ENCODE peak calls at places on chromosome 3, in ten cellular contexts. P, M, F, B, I, G, J, V, O and C are unnamed samples.

GRCh38 chr3:111547645-111548044 is 5.6 kb downstream of the CD96 start:
- DNase-seq in P (no peak), M (no peak), F (no peak), B (no peak), I (no peak), G (no peak), J (no peak), V (peak; percentile 14), O (no peak), C (no peak)

GRCh38 chr3:37072892-37073291 is 79.6 kb downstream of the MLH1 start:
- DNase-seq in P (no peak), M (peak; percentile 88), F (no peak), B (peak; percentile 43), I (no peak), G (no peak), J (no peak), V (peak; percentile 32), O (peak; percentile 91), C (no peak)

GRCh38 chr3:191882289-191882688 is 421.3 kb downstream of the PYDC2 start:
- DNase-seq in P (no peak), M (peak; percentile 0), F (no peak), B (peak; percentile 8), I (no peak), G (no peak), J (no peak), V (no peak), O (no peak), C (no peak)

GRCh38 chr3:111901617-111902016 is 42.6 kb downstream of the PHLDB2 start:
- DNase-seq in P (no peak), M (no peak), F (no peak), B (no peak), I (no peak), G (no peak), J (no peak), V (no peak), O (no peak), C (no peak)

GRCh38 chr3:184560531-184560930 is 1.1 kb upstream of the EPHB3 start:
- DNase-seq in P (no peak), M (no peak), F (no peak), B (no peak), I (no peak), G (no peak), J (no peak), V (no peak), O (no peak), C (no peak)

GRCh38 chr3:143754090-143754489 is 94.2 kb downstream of the SLC9A9 start:
- DNase-seq in P (no peak), M (no peak), F (no peak), B (no peak), I (no peak), G (no peak), J (no peak), V (no peak), O (no peak), C (no peak)

GRCh38 chr3:48407542-48408099 is 22.3 kb downstream of the PLXNB1 start:
- DNase-seq in P (no peak), M (no peak), F (no peak), B (no peak), I (no peak), G (peak; percentile 29), J (no peak), V (no peak), O (no peak), C (peak; percentile 12)

GRCh38 chr3:129561619-129562248 is 18.8 kb downstream of the H1-8 start:
- DNase-seq in P (no peak), M (no peak), F (no peak), B (no peak), I (no peak), G (no peak), J (peak; percentile 66), V (no peak), O (no peak), C (no peak)

GRCh38 chr3:101635954-101636798 is 40.8 kb downstream of the ZBTB11 start:
- DNase-seq in P (peak; percentile 84), M (peak; percentile 42), F (peak; percentile 55), B (peak; percentile 37), I (no peak), G (no peak), J (no peak), V (peak; percentile 56), O (peak; percentile 22), C (no peak)

GRCh38 chr3:22098000-22098399 is 347.0 kb upstream of the ZNF385D start:
- DNase-seq in P (no peak), M (no peak), F (no peak), B (no peak), I (no peak), G (no peak), J (no peak), V (no peak), O (no peak), C (no peak)

GRCh38 chr3:17065881-17066280 is 181.1 kb downstream of the PLCL2 start:
- DNase-seq in P (no peak), M (no peak), F (no peak), B (no peak), I (no peak), G (no peak), J (no peak), V (no peak), O (peak; percentile 30), C (no peak)

DNA sequence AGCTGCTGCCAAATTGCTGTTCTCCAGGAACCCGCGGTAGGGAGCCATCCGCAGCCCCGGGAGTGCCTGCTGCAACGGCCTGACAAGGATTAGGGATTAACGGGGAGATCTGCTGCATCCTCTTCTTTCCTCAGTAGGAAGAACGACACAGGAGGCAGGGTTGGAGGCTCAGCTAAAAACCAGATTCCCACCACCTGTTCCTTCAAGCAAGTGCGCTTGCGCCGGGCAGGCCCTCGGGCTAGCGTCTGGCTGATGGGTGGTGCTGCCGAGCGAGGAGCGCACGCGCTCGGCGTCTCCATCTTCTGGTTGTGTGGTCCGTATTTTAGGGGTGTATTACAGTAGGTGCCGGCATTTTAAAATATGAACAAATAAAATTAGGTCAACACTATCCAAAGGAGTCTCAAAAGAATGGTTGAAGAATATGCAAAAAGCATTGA is 25.4 kb upstream of the SLC25A26 start:
- DNase-seq in P (peak; percentile 73), M (peak; percentile 63), F (peak; percentile 57), B (peak; percentile 39), I (peak; percentile 83), G (peak; percentile 75), J (peak; percentile 78), V (peak; percentile 15), O (peak; percentile 41), C (no peak)
- TF ChIP-seq CTCF in P (no peak), M (peak; percentile 39), F (peak; percentile 43), B (no peak), I (no peak), G (peak; percentile 25), J (no peak), V (peak; percentile 7), O (peak; percentile 50), C (no peak)

GRCh38 chr3:194007598-194008337 is 128.2 kb upstream of the HES1 start:
- DNase-seq in P (no peak), M (no peak), F (no peak), B (no peak), I (no peak), G (no peak), J (no peak), V (no peak), O (no peak), C (no peak)

GRCh38 chr3:194006102-194006501 is 129.8 kb upstream of the HES1 start:
- DNase-seq in P (no peak), M (no peak), F (no peak), B (no peak), I (no peak), G (no peak), J (no peak), V (no peak), O (no peak), C (no peak)

GRCh38 chr3:194011807-194012206 is 124.1 kb upstream of the HES1 start:
- DNase-seq in P (no peak), M (no peak), F (no peak), B (no peak), I (no peak), G (no peak), J (no peak), V (no peak), O (no peak), C (no peak)

GRCh38 chr3:194009019-194009418 is 126.9 kb upstream of the HES1 start:
- DNase-seq in P (no peak), M (no peak), F (no peak), B (no peak), I (no peak), G (no peak), J (no peak), V (peak; percentile 51), O (no peak), C (no peak)

DNA sequence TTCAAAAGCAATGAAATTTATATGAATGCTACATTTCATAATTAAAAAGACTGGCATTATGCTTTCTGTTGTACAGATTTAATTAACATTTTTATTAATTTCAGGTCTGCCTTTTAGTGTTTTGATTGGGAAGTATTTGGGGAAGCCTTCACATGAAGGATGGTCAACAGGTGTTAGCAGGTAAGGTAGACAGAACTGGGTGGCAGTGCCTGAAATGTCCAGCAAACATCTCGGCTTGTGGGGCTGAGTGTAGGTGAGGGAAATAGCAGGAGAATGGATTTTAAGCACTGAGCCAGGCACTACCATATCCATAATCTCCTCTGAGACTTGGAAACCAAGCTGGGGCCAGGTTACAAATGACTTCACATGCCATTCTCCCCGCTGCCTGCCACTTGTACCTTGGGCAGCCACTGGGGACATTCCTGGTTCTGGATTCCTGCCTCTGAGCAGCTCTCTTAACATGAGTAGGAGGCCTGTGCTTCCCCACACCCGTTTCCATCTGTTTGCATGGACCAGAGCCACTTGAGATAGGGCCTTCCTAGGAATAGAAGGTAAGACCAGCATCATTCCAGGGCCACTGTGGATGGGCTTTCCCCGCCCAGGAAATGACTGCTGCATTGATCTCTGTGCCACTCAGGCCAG is 125.9 kb upstream of the HES1 start:
- DNase-seq in P (peak; percentile 28), M (no peak), F (no peak), B (no peak), I (no peak), G (no peak), J (no peak), V (no peak), O (no peak), C (no peak)
- TF ChIP-seq CTCF in P (no peak), M (no peak), F (no peak), B (no peak), I (no peak), G (peak; percentile 14), J (no peak), V (no peak), O (no peak), C (no peak)

DNA sequence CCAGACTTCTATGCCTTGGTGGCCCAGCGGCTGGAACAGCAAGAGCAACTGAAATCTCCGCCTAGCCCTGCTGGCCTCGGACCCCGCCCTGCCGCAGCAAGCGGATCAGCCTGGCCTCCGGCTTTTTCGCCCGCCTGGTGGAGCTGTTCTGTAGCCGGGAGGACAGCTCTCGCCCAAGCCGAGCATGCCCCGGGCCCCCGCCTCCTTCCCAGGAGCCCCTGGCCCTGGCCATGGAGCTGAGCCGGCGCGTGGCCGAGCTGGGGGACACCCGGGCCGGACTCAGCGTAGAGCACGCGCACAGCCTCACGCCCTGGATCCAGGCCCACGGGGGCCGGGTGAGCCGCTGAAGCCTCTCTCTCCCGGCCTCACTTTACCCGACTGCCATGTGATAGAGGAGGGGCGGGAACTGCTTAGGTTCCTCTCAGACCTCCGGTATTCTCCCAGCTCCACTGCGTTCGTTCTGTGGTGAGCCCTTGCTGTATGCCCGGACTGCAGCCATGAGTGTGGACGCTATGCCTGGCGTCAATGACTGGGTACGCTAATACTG is 24.1 kb upstream of the MRPL3 start:
- DNase-seq in P (peak; percentile 91), M (peak; percentile 47), F (peak; percentile 66), B (peak; percentile 4), I (peak; percentile 83), G (peak; percentile 72), J (peak; percentile 74), V (no peak), O (peak; percentile 55), C (no peak)
- TF ChIP-seq CTCF in P (no peak), M (peak; percentile 62), F (peak; percentile 46), B (no peak), I (no peak), G (peak; percentile 48), J (peak; percentile 27), V (peak; percentile 16), O (peak; percentile 72), C (no peak)

GRCh38 chr3:160707187-160707789 is 30.3 kb downstream of the ARL14 start:
- DNase-seq in P (no peak), M (peak; percentile 72), F (no peak), B (peak; percentile 36), I (no peak), G (no peak), J (no peak), V (peak; percentile 20), O (peak; percentile 58), C (no peak)
- TF ChIP-seq CTCF in P (no peak), M (peak; percentile 54), F (peak; percentile 78), B (peak; percentile 68), I (peak; percentile 60), G (peak; percentile 77), J (peak; percentile 62), V (peak; percentile 49), O (peak; percentile 52), C (no peak)